ENCODE peak calls at places on chromosomes 16 and 17, in seven cellular contexts. V, Y, F, S, G, U and R are unnamed samples. For H3K4me1, the result is how much of the 10 kb centered on the place peaks cover.

GRCh38 chr17:740240-741055 is 8.1 kb downstream of the TLCD3A start:
- DNase-seq in V (no peak), Y (no peak), F (no peak), S (no peak), G (no peak), U (no peak), R (peak)

GRCh38 chr16:56923481-56923880 is 8.5 kb upstream of the HERPUD1 start:
- DNase-seq in V (no peak), Y (no peak), F (no peak), S (no peak), G (no peak), U (no peak), R (no peak)

GRCh38 chr17:57909548-57909947 is 45.7 kb downstream of the CUEDC1 start:
- DNase-seq in V (no peak), Y (no peak), F (no peak), S (no peak), G (no peak), U (no peak), R (no peak)

GRCh38 chr17:83179811-83180210 is 100.4 kb downstream of the METRNL start:
- DNase-seq in V (no peak), Y (no peak), F (no peak), S (no peak), G (no peak), U (no peak), R (no peak)

GRCh38 chr17:37713028-37713431 is 31.8 kb downstream of the HNF1B start:
- DNase-seq in V (no peak), Y (no peak), F (no peak), S (no peak), G (peak), U (no peak), R (no peak)

GRCh38 chr17:50207792-50208567 is 6.5 kb upstream of the COL1A1 start:
- DNase-seq in V (no peak), Y (no peak), F (no peak), S (no peak), G (no peak), U (no peak), R (no peak)

GRCh38 chr16:89195521-89196171 is 4.7 kb downstream of the SLC22A31 start:
- DNase-seq in V (no peak), Y (no peak), F (no peak), S (no peak), G (no peak), U (no peak), R (no peak)

GRCh38 chr16:11410382-11411058 is 65.3 kb downstream of the RMI2 start:
- DNase-seq in V (no peak), Y (no peak), F (no peak), S (no peak), G (no peak), U (no peak), R (no peak)

GRCh38 chr16:89844739-89845339 is 16.6 kb downstream of the SPIRE2 start:
- DNase-seq in V (no peak), Y (no peak), F (no peak), S (no peak), G (no peak), U (no peak), R (no peak)

GRCh38 chr17:64084086-64084939 is 45.6 kb downstream of the ERN1 start:
- DNase-seq in V (peak), Y (peak), F (peak), S (peak), G (peak), U (peak), R (no peak)

GRCh38 chr17:78737332-78737731 is 44.7 kb downstream of the CYTH1 start:
- DNase-seq in V (peak), Y (peak), F (peak), S (peak), G (peak), U (peak), R (no peak)

GRCh38 chr16:56611281-56611833 is 3.0 kb downstream of the MT2A start:
- DNase-seq in V (no peak), Y (no peak), F (no peak), S (peak), G (peak), U (peak), R (peak)

GRCh38 chr17:58338907-58339774 is 10.5 kb upstream of the TSPOAP1 start:
- DNase-seq in V (peak), Y (peak), F (no peak), S (no peak), G (no peak), U (peak), R (peak)

GRCh38 chr16:66250686-66251405 is 115.6 kb upstream of the CDH5 start:
- DNase-seq in V (no peak), Y (no peak), F (peak), S (peak), G (no peak), U (peak), R (no peak)

DNA sequence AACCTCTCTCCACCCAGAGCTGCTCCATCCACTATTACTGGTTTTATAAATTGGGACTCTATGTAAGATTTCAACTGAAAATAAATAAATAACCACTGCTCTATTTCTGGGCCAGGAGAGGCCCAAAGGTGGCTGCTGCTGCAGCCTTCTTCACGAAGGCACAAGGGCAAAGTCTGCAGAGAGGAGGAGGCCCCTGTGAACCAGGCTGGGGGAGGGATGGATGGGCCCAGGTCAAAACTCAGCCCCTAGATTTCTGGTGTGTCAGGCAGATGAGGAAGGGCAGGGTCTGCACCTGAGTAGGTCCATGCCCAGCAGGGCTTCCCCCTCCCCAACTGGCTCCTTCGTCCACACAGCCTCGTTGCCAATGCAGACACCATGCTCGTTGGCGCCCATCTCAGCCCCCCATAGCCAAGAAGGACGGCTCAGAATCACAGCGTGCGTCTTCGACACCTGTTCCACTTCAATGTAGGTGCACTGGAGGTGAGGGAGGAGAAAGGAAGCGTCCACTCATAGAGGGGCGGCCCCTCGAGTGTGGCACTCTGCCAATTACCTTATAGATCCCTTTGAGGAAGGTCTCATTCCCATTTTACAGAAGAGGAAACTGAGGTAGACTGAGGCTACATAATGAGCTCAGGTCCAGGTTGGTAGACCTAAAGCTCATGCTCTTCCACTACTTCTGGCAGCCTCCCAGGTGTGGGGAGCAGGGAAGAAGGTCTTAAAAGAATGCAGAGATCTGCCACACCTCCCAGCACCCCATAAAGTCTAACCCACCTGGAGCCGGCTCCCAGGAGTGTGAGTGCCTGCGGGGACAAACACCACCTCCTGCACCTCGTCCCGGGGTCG is 953 bp downstream of the SCRN2 start:
- DNase-seq in V (no peak), Y (no peak), F (no peak), S (no peak), G (no peak), U (no peak), R (no peak)
- H3K4me3 ChIP-seq in V (peak), Y (peak), F (peak), S (peak), G (peak), U (peak), R (peak)

GRCh38 chr17:77247609-77248008 is 106.8 kb downstream of the SEC14L1 start:
- DNase-seq in V (no peak), Y (no peak), F (no peak), S (no peak), G (no peak), U (no peak), R (no peak)
- H3K4me2 ChIP-seq in V (peak), Y (peak), F (peak), S (peak), G (peak), U (no peak), R (no peak)

GRCh38 chr17:28042657-28042720 is at the start of gene NLK:
- DNase-seq in V (no peak), Y (no peak), F (no peak), S (no peak), G (no peak), U (no peak), R (no peak)
- H3K4me1 ChIP-seq in V (under half), Y (under half), F (under half), S (under half), G (under half), U (under half), R (half or more)

GRCh38 chr16:49280861-49281331 is 742 bp downstream of the CBLN1 start:
- DNase-seq in V (no peak), Y (no peak), F (no peak), S (no peak), G (no peak), U (no peak), R (no peak)
- H3K4me3 ChIP-seq in V (no peak), Y (no peak), F (no peak), S (no peak), G (no peak), U (no peak), R (no peak)